ENCODE peak calls at places on chromosome 18, in five cellular contexts. G is spleen, C is WERI-Rb-1, M is adipocyte, X is GM23248. A is an unnamed sample.

GRCh38 chr18:525066-525797 is 24.7 kb upstream of the COLEC12 start:
- DNase-seq in G (no peak), X (peak; percentile 88), C (no peak), M (no peak), A (peak; percentile 79)

GRCh38 chr18:50853863-50854271 is 25.1 kb upstream of the ME2 start:
- DNase-seq in C (no peak), X (peak; percentile 87), M (no peak), G (no peak), A (peak; percentile 46)

GRCh38 chr18:36314754-36315153 is 17.2 kb downstream of the FHOD3 start:
- DNase-seq in X (peak; percentile 89), M (peak; percentile 82), C (no peak), G (no peak), A (peak; percentile 88)

GRCh38 chr18:66722671-66723070 is 118.8 kb upstream of the CDH19 start:
- DNase-seq in X (no peak), M (no peak), C (no peak), G (no peak), A (no peak)

GRCh38 chr18:32386466-32386865 is 84.2 kb downstream of the GAREM1 start:
- DNase-seq in X (no peak), G (no peak), C (no peak), M (no peak), A (no peak)

GRCh38 chr18:8800445-8800844 is 95.1 kb downstream of the MTCL1 start:
- DNase-seq in C (no peak), X (peak; percentile 99), G (no peak), M (peak; percentile 94), A (peak; percentile 96)

GRCh38 chr18:77250926-77251729 is 1.5 kb downstream of the GALR1 start:
- DNase-seq in C (no peak), G (no peak), X (peak; percentile 8), M (no peak), A (no peak)

GRCh38 chr18:31795747-31796146 is 35.1 kb upstream of the SLC25A52 start:
- DNase-seq in M (no peak), X (no peak), G (no peak), C (no peak), A (no peak)

GRCh38 chr18:8480506-8481328 is 128.5 kb upstream of the RAB12 start:
- DNase-seq in G (no peak), C (peak; percentile 64), X (peak; percentile 64), M (peak; percentile 70), A (peak; percentile 74)

GRCh38 chr18:48634975-48635374 is 96.1 kb downstream of the CTIF start:
- DNase-seq in X (no peak), M (no peak), G (no peak), C (no peak), A (no peak)

GRCh38 chr18:79400091-79400590 is 4.4 kb downstream of the NFATC1 start:
- DNase-seq in C (peak; percentile 44), M (peak; percentile 70), G (peak; percentile 93), X (peak; percentile 77), A (no peak)

GRCh38 chr18:22180722-22181121 is 11.3 kb downstream of the GATA6 start:
- DNase-seq in M (no peak), C (no peak), G (no peak), X (no peak), A (no peak)

GRCh38 chr18:66601649-66602048 is 2.2 kb downstream of the CDH19 start:
- DNase-seq in M (no peak), X (no peak), G (no peak), C (no peak), A (no peak)

GRCh38 chr18:36179562-36180334 is 7.5 kb upstream of the MOCOS start:
- DNase-seq in C (no peak), M (peak; percentile 85), G (no peak), X (peak; percentile 67), A (peak; percentile 93)

GRCh38 chr18:22088029-22088428 is 81.4 kb upstream of the GATA6 start:
- DNase-seq in M (no peak), X (no peak), C (no peak), G (no peak), A (no peak)

GRCh38 chr18:57430983-57431382 is 4.2 kb upstream of the ONECUT2 start:
- DNase-seq in C (no peak), X (no peak), G (no peak), M (no peak), A (no peak)

GRCh38 chr18:71405142-71405806 is 1116.4 kb downstream of the SOCS6 start:
- DNase-seq in C (no peak), G (no peak), M (no peak), X (no peak), A (no peak)

GRCh38 chr18:11906181-11906580 is 1.9 kb downstream of the MPPE1 start:
- DNase-seq in M (no peak), C (no peak), G (no peak), X (no peak), A (no peak)

GRCh38 chr18:13551841-13552733 is 174.3 kb downstream of the FAM210A start:
- DNase-seq in C (no peak), X (no peak), G (no peak), M (no peak), A (no peak)

GRCh38 chr18:46226461-46226860 is 122.3 kb downstream of the HAUS1 start:
- DNase-seq in M (peak; percentile 74), C (no peak), G (no peak), X (peak; percentile 75), A (no peak)

GRCh38 chr18:64742898-64743297 is 594.0 kb upstream of the LINC00305 start:
- DNase-seq in C (no peak), G (no peak), X (no peak), M (no peak), A (no peak)

GRCh38 chr18:46716827-46717226 is 40.0 kb downstream of the ST8SIA5 start:
- DNase-seq in M (no peak), C (no peak), X (no peak), G (no peak), A (no peak)

GRCh38 chr18:60452424-60452823 is 79.8 kb upstream of the MC4R start:
- DNase-seq in X (peak; percentile 85), C (no peak), G (no peak), M (peak; percentile 61), A (peak; percentile 73)

GRCh38 chr18:13019301-13019700 is 28.1 kb downstream of the CEP192 start:
- DNase-seq in M (no peak), X (peak; percentile 19), G (no peak), C (no peak), A (no peak)

DNA sequence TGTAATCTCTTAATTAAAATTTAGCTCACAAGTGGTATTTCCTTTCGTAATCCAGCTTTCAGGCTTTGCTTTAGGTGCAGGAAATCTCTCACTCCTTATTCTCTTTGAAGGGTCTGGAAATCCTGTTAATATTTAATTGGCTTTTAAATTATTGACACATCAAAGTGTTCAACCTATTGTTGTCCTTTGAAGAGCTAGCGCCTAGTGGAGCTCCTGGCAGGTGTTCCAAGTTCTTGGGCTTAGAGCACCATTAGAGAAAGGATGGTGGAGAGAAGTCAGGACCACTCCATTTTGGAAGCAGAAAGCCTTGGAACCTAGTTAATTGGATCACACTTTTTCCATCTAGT is 92.4 kb downstream of the CABLES1 start:
- DNase-seq in C (no peak), M (no peak), G (no peak), X (no peak), A (no peak)
- H3K4me3 ChIP-seq in C (no peak overlapping the region), M (no peak overlapping the region), G (no peak overlapping the region), X (no peak overlapping the region), A (no peak overlapping the region)

GRCh38 chr18:10285283-10285640 is 169.2 kb upstream of the APCDD1 start:
- DNase-seq in G (no peak), C (no peak), X (no peak), M (no peak), A (no peak)

GRCh38 chr18:10279905-10280658 is 174.4 kb upstream of the APCDD1 start:
- DNase-seq in X (no peak), C (no peak), M (no peak), G (no peak), A (no peak)

GRCh38 chr18:10289265-10289664 is 165.2 kb upstream of the APCDD1 start:
- DNase-seq in G (no peak), X (no peak), C (no peak), M (no peak), A (no peak)

GRCh38 chr18:10286580-10287150 is 167.8 kb upstream of the APCDD1 start:
- DNase-seq in C (no peak), M (peak; percentile 12), G (no peak), X (no peak), A (no peak)

GRCh38 chr18:10284571-10285282 is 169.7 kb upstream of the APCDD1 start:
- DNase-seq in C (no peak), M (no peak), X (no peak), G (no peak), A (no peak)
- H3K4me3 ChIP-seq in C (no peak overlapping the region), M (no peak overlapping the region), X (no peak overlapping the region), G (no peak overlapping the region), A (no peak overlapping the region)

DNA sequence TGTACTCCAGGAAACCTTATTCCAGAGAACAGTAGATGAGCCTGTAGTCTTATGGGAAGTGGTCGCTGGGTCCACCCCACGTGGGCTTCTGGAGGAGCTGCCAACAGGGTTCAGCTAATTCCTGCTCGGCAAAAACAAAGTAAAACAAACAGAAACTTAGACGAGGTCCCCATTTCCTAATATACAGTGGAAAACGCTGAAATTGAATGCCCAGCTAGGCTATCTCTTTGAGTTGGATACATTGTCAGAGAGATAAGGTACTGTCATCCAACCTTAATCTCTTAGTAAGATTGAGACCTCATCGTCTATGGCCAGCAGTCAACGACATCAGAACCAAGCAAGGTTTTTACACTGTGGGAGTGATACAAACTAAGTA is 2.1 kb downstream of the EMILIN2 start:
- DNase-seq in G (no peak), M (no peak), C (no peak), X (no peak), A (no peak)
- H3K4me3 ChIP-seq in G (no peak overlapping the region), M (peak overlapping the region; percentile 85), C (no peak overlapping the region), X (peak overlapping the region; percentile 82), A (no peak overlapping the region)

DNA sequence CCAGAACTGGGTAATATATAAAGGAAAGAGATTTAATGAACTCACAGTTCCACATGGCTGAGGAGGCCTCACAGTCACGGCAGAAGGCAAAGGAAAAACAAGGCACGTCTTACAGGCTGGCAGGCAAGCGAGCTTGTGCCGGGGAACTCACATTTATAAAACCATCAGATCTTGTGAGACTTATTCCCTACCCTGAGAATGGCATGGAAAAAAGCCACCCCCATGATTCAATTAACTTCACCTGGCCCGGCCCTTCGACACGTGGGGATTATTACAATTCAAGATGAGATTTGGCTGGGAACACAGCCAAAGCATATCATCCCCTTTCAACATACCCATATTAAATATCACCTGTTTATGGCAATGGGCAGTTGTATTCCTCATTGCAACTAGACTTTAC is 183.4 kb upstream of the DOK6 start:
- DNase-seq in X (no peak), G (no peak), C (peak; percentile 8), M (no peak), A (no peak)
- H3K4me3 ChIP-seq in X (no peak overlapping the region), G (no peak overlapping the region), C (no peak overlapping the region), M (no peak overlapping the region), A (no peak overlapping the region)